ENCODE peak calls at places on chromosomes 6 and 20, in six cellular contexts. F is upper lobe of right lung, Q is IMR-90, U is stomach, N is ascending aorta, G is AG04449. P is an unnamed sample.
A peak's percentile ranks its signal among the peaks of the same experiment; 100 is the strongest.

GRCh38 chr6:159116343-159116742 is 52.9 kb upstream of the FNDC1 start:
- DNase-seq in Q (no peak), F (peak; percentile 78), N (no peak), G (no peak), U (no peak), P (no peak)

GRCh38 chr20:17357238-17357637 is 130.4 kb downstream of the PCSK2 start:
- DNase-seq in G (no peak), N (no peak), Q (no peak), F (no peak), U (no peak), P (no peak)

GRCh38 chr6:157535354-157536217 is 154.6 kb downstream of the ZDHHC14 start:
- DNase-seq in F (no peak), G (no peak), Q (peak; percentile 80), U (no peak), N (no peak), P (peak; percentile 11)

GRCh38 chr20:31570735-31571617 is 34.1 kb upstream of the ID1 start:
- DNase-seq in F (no peak), Q (no peak), U (no peak), G (no peak), N (no peak), P (no peak)

GRCh38 chr6:22147983-22148797 is 148.6 kb downstream of the PRL start:
- DNase-seq in G (peak; percentile 29), F (no peak), U (no peak), Q (peak; percentile 92), N (no peak), P (peak; percentile 90)

GRCh38 chr20:11368537-11368936 is 549.2 kb upstream of the BTBD3 start:
- DNase-seq in N (no peak), G (no peak), F (no peak), Q (no peak), U (no peak), P (no peak)

GRCh38 chr6:3751730-3752537 is 421 bp upstream of the PXDC1 start:
- DNase-seq in Q (peak; percentile 93), N (peak; percentile 59), U (peak; percentile 80), G (no peak), F (peak; percentile 95), P (peak; percentile 90)

GRCh38 chr6:73943401-73943800 is 247.4 kb downstream of the CD109 start:
- DNase-seq in Q (no peak), G (no peak), U (no peak), N (no peak), F (no peak), P (no peak)

GRCh38 chr6:44454198-44454597 is 66.7 kb downstream of the CDC5L start:
- DNase-seq in G (no peak), Q (peak; percentile 35), F (no peak), U (no peak), N (no peak), P (no peak)

GRCh38 chr6:80214436-80215022 is 108.1 kb downstream of the BCKDHB start:
- DNase-seq in G (no peak), N (no peak), U (peak; percentile 30), Q (peak; percentile 70), F (no peak), P (peak; percentile 57)

GRCh38 chr6:3228791-3229565 is 1.5 kb upstream of the TUBB2B start:
- DNase-seq in U (no peak), F (peak; percentile 69), N (no peak), G (no peak), Q (no peak), P (no peak)

GRCh38 chr6:135147637-135148592 is 33.2 kb upstream of the MYB start:
- DNase-seq in F (no peak), U (no peak), N (no peak), G (no peak), Q (peak; percentile 6), P (peak; percentile 2)

GRCh38 chr6:161736796-161737292 is 463.0 kb upstream of the AGPAT4 start:
- DNase-seq in U (no peak), N (no peak), G (no peak), Q (no peak), F (no peak), P (no peak)

GRCh38 chr6:52262620-52263344 is 18.5 kb upstream of the IL17F start:
- DNase-seq in F (no peak), N (no peak), U (no peak), Q (no peak), G (no peak), P (no peak)

GRCh38 chr6:32668226-32668747 is 1.8 kb upstream of the HLA-DQB1 start:
- DNase-seq in G (no peak), N (peak; percentile 9), Q (peak; percentile 19), F (peak; percentile 47), U (peak; percentile 50), P (no peak)

GRCh38 chr6:8435845-8436168 is 462 bp upstream of the SLC35B3 start:
- DNase-seq in F (no peak), G (no peak), U (no peak), Q (peak; percentile 3), N (no peak), P (no peak)

GRCh38 chr6:90483116-90483839 is 103.6 kb downstream of the MAP3K7 start:
- DNase-seq in G (no peak), Q (peak; percentile 49), F (no peak), U (no peak), N (no peak), P (no peak)

GRCh38 chr6:48243071-48243470 is 132.1 kb upstream of the PTCHD4 start:
- DNase-seq in F (no peak), N (no peak), G (no peak), Q (no peak), U (no peak), P (no peak)

GRCh38 chr6:45923831-45924391 is 91.7 kb downstream of the CLIC5 start:
- DNase-seq in Q (peak; percentile 63), F (no peak), G (no peak), N (no peak), U (no peak), P (peak; percentile 55)

GRCh38 chr6:90251295-90251992 is 45.2 kb downstream of the BACH2 start:
- DNase-seq in N (no peak), F (no peak), Q (peak; percentile 56), G (no peak), U (no peak), P (no peak)

DNA sequence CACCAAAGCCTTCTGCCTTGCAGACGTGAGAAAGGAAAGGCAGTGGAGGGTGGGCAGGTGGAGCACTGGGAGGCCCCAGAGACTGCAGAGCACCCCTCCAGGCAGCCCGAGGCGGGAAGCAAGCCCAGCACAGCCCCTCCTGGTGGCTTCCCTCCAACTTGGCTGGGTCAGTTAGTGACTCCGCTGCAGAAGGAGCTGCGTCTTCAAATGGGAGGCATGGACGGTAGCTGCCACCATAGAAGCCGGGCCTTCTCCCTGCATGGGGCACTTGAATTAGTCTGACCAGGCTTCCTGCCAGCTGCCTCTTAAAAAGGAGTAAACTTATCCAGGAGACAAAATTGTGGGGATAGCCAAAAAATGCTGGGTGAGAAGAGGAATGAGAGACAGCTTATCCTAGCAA is 88.0 kb upstream of the RPS6KA2 start:
- DNase-seq in U (no peak), G (no peak), F (no peak), Q (no peak), N (no peak), P (no peak)
- TF ChIP-seq CTCF in U (no peak), G (no peak), F (no peak), Q (no peak), N (no peak), P (no peak)

DNA sequence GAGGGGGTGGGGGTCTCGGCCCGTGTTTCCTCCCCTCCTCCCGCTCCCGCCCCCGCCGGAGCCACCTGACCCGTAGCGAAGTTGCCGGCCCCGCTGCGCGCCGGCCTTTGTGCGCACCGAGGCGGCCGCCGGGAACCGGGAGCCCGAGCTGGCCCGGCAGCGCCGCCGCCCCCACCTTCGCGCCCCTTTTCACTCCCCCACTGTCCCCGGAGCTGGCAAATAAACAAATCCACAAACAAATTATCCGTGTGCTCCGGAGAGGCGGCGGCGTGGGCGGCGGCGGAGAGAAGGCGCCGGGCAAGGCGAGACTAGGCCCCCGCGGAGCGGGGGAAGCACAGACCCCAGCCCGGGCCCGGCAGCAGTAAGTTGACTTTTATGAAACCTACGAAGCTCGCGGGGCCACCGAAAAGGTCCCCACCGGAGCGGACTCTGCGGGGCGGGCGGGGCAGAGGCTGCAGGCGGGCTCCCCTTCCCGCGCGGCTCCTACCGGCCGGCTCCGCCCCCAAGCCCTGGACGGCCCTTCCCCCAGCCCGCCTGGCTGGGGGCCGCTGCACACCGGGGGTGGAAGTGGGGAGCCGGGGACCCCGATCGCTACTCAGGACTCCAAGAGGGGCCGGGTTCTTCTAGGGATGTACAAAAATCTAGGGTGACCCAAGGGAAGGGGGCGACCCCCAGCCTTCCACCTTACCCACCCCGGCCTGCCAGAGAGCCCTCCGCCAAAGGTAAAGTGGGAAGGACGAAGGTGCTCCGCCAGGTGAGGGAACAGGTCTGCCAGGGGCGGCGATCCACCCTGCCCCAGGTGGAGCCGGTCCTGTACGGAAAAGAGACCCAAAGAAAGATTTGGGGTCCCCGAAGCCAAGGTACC is 40.7 kb downstream of the YTHDF1 start:
- DNase-seq in N (no peak), Q (no peak), G (no peak), F (no peak), U (no peak), P (no peak)
- H3K4me3 ChIP-seq in N (no peak overlapping the region), Q (no peak overlapping the region), G (no peak overlapping the region), F (no peak overlapping the region), U (no peak overlapping the region), P (no peak overlapping the region)

DNA sequence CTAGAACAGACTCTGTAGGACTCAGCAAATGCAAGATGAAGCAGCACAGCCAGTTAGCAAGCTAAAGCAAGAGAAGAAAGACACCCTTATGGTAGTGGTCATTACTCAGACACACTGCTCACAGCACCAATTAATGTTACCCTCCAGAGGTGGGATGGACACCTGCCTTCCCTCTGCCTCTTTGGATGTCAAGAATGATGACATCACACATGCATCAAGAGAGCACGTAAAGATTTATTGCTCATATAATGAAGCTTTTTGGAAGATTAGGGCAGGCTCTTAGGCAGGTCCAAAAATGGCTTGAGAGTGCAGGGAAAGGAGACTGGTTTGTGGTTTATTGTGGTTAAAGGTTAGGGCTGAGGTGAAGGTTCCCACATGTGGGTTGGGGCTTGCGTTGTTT is 137.0 kb downstream of the PRDM13 start:
- DNase-seq in F (no peak), Q (no peak), N (no peak), U (no peak), G (no peak), P (no peak)
- TF ChIP-seq CTCF in F (no peak), Q (no peak), N (no peak), U (no peak), G (no peak), P (no peak)

DNA sequence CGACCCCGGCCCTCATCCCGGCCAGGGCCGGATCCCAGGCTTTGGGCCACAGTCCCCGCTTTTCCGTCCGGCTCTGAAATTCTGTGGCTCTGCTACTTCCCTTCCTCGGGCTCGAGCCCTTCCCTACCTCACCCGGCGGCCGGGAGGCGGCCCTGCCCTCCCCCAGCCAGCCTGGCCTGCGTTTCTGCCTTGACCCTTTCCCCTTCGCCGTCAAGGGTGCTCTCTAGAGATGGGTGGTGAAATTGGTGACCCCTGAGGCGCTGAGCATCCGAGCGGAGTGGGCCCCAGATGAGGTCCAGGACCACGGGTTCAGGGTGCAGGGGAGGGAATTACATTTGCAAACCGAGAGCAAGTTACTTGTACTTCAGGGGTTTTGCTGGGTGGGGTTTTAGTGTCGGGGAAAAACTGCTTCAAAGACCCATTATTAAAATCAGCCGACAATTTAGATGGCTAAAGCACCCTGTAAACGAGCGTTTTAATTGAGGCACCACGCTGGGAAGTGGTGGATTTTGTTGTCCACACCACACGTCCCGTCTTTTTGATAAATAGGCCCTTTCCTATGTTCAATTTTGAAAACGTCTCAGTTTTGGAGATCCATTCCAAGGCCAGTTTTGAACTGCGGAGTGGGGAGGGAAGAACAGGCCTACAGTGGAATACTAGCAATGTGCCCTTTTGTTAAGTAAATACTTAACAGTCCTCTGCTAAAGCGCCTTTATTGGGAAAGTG is 9.9 kb downstream of the TFAP2A start:
- DNase-seq in N (no peak), F (peak; percentile 63), G (no peak), Q (no peak), U (no peak), P (no peak)
- H3K4me3 ChIP-seq in N (peak overlapping the region; percentile 65), F (peak overlapping the region; percentile 57), G (peak overlapping the region; percentile 60), Q (peak overlapping the region; percentile 48), U (peak overlapping the region; percentile 52), P (peak overlapping the region; percentile 62)